ENCODE peak calls at places on chromosomes 13 and 19, in eight cellular contexts. N, J, T, X, P, R, L and A are unnamed samples.

GRCh38 chr13:20363604-20364003 is 131.5 kb upstream of the GJB6 start:
- DNase-seq in J (no peak), R (no peak), T (no peak), N (no peak), X (no peak), L (no peak), P (no peak), A (no peak)

GRCh38 chr13:104799152-104799551 is 1732.9 kb upstream of the SLC10A2 start:
- DNase-seq in N (no peak), L (no peak), T (no peak), X (no peak), R (no peak), J (no peak), P (no peak), A (no peak)

GRCh38 chr19:35449347-35450043 is 1.4 kb downstream of the FFAR2 start:
- DNase-seq in X (peak; percentile 42), T (no peak), R (no peak), P (no peak), J (no peak), L (no peak), N (no peak), A (peak; percentile 61)

GRCh38 chr13:98411617-98412310 is 165.1 kb downstream of the STK24 start:
- DNase-seq in N (peak; percentile 34), L (peak; percentile 10), P (peak; percentile 20), J (no peak), X (no peak), R (peak; percentile 19), T (no peak), A (no peak)

GRCh38 chr13:107999751-108000150 is 215.6 kb downstream of the LIG4 start:
- DNase-seq in T (no peak), N (no peak), P (no peak), J (no peak), R (no peak), X (no peak), L (no peak), A (no peak)

GRCh38 chr13:49444517-49445395 is 682 bp downstream of the SETDB2 start:
- DNase-seq in X (peak; percentile 68), N (no peak), R (peak; percentile 17), L (no peak), J (peak; percentile 61), T (peak; percentile 39), P (peak; percentile 35), A (peak; percentile 74)

GRCh38 chr13:37598572-37598971 is at the start of gene POSTN:
- DNase-seq in L (no peak), P (no peak), N (no peak), J (no peak), T (no peak), R (no peak), X (no peak), A (no peak)

GRCh38 chr13:80399340-80400163 is 58.6 kb upstream of the SPRY2 start:
- DNase-seq in N (no peak), L (no peak), T (no peak), X (no peak), J (peak; percentile 49), P (peak; percentile 23), R (no peak), A (peak; percentile 26)

GRCh38 chr13:35621989-35622388 is 145.5 kb upstream of the MAB21L1 start:
- DNase-seq in L (no peak), T (no peak), P (no peak), R (peak; percentile 5), J (no peak), N (no peak), X (no peak), A (no peak)

GRCh38 chr13:78875792-78876580 is 217.0 kb upstream of the OBI1 start:
- DNase-seq in J (no peak), T (peak; percentile 67), N (no peak), R (peak; percentile 20), X (no peak), L (no peak), P (no peak), A (no peak)

GRCh38 chr13:48437381-48437780 is 24.5 kb upstream of the LPAR6 start:
- DNase-seq in T (no peak), L (peak; percentile 29), N (peak; percentile 45), R (no peak), P (peak; percentile 21), J (no peak), X (peak; percentile 16), A (no peak)

GRCh38 chr19:13902993-13903555 is 2.8 kb downstream of the BRME1 start:
- DNase-seq in R (peak; percentile 59), T (peak; percentile 65), L (no peak), X (peak; percentile 45), P (no peak), N (no peak), J (no peak), A (no peak)

GRCh38 chr19:50875795-50876422 is 2.7 kb downstream of the KLK2 start:
- DNase-seq in T (no peak), P (no peak), L (no peak), X (no peak), N (no peak), J (no peak), R (no peak), A (no peak)

GRCh38 chr19:44747739-44748425 is 626 bp upstream of the BCL3 start:
- DNase-seq in P (peak; percentile 84), L (peak; percentile 66), X (peak; percentile 70), J (peak; percentile 68), N (no peak), T (peak; percentile 71), R (peak; percentile 6), A (peak; percentile 87)

GRCh38 chr19:16435999-16436650 is 35.6 kb downstream of the EPS15L1 start:
- DNase-seq in J (no peak), L (no peak), P (no peak), R (no peak), N (no peak), X (no peak), T (no peak), A (no peak)

GRCh38 chr19:38658462-38659306 is 11.2 kb downstream of the ACTN4 start:
- DNase-seq in L (peak; percentile 67), P (peak; percentile 56), T (no peak), N (no peak), J (no peak), X (peak; percentile 70), R (no peak), A (peak; percentile 91)

GRCh38 chr19:35722461-35722860 is 4.7 kb downstream of the KMT2B start:
- DNase-seq in L (no peak), R (no peak), X (no peak), T (no peak), J (no peak), P (no peak), N (no peak), A (no peak)

GRCh38 chr13:23074054-23074805 is 106.5 kb upstream of the SGCG start:
- DNase-seq in L (no peak), P (no peak), R (no peak), X (no peak), J (no peak), N (no peak), T (no peak), A (peak; percentile 3)

GRCh38 chr13:99495478-99496321 is 5.6 kb upstream of the TM9SF2 start:
- DNase-seq in T (no peak), J (no peak), N (no peak), R (peak; percentile 13), L (no peak), X (no peak), P (no peak), A (peak; percentile 58)

GRCh38 chr13:46022476-46022875 is 30.1 kb downstream of the ZC3H13 start:
- DNase-seq in N (no peak), T (no peak), X (no peak), J (no peak), P (no peak), L (no peak), R (no peak), A (no peak)

DNA sequence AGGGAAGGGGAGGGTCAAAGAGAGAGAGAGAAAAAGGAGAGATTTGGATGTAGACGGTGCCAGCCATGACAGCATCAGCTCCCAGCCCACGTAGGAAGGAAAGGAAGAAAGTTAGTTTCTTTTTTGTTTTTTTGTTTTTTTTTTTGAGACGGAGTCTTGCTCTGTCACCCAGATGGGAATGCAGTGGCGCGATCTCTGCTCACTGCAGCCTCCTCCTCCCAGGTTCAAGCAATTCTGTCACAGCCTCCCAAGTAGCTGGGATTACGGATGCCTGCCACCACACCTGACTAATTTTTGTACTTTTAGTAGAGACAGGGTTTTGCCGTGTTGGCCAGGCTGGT is 27.6 kb downstream of the ELL start:
- DNase-seq in N (no peak), T (no peak), X (no peak), R (no peak), L (no peak), J (no peak), P (no peak), A (no peak)
- H3K4me1 ChIP-seq in N (peaks cover 4% of the 10 kb centered on the region), T (no peaks in the 10 kb centered on the region), X (peaks cover 20% of the 10 kb centered on the region), R (peaks cover 11% of the 10 kb centered on the region), L (peaks cover 61% of the 10 kb centered on the region), J (peaks cover 86% of the 10 kb centered on the region), P (peaks cover 46% of the 10 kb centered on the region), A (peaks cover 14% of the 10 kb centered on the region)

GRCh38 chr19:58351558-58351878 is 1.8 kb downstream of the A1BG start:
- DNase-seq in L (no peak), P (no peak), X (no peak), N (no peak), T (no peak), J (no peak), R (no peak), A (no peak)
- H3K4me1 ChIP-seq in L (peaks cover 18% of the 10 kb centered on the region), P (peaks cover 11% of the 10 kb centered on the region), X (peaks cover 8% of the 10 kb centered on the region), N (no peaks in the 10 kb centered on the region), T (no peaks in the 10 kb centered on the region), J (peaks cover 19% of the 10 kb centered on the region), R (peaks cover 31% of the 10 kb centered on the region), A (no peaks in the 10 kb centered on the region)

DNA sequence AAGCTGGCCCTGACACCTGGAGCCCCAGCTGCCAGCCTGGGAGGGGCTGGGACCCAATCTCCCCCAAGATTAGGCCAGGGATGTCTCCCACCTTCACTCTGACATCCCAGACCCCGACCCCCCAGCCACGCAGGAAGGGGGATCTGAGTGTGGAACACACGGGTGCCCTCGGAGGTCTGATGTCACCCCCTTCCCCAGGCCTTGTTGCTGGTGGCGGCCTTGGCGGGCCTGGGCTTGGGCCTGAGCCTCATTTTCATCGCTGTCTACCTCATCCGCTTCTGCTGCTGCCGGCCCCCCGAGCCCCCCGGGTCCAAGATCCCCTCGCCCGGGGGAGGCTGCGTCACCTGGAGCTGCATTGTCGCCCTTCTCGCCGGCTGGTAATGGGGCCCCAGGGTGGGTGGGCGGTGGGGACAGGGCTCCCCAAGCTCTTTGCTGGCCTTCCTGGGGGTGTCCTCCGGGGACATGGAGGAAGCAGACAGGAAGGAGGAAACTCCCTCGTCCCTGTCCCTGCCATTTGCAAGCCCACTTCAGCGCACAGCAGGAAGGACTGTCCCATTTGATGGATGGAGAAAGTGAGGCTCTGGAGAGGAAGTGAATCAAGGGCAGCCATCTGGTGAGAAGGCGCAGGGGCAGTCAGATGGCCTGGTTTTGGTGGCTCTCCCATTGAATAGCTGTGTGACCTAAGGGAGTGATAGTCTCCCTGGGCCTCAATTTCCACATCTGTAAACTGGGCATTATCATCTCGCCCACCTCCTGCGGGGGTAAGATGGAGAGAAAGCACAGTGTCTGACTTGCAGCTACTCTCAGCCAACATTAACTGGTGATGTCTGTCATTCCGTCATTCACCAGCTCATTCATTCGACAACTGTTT is 3.9 kb downstream of the TTYH1 start:
- DNase-seq in T (no peak), R (no peak), P (no peak), L (no peak), N (no peak), X (no peak), J (no peak), A (no peak)
- H3K4me1 ChIP-seq in T (peaks cover 37% of the 10 kb centered on the region), R (no peaks in the 10 kb centered on the region), P (no peaks in the 10 kb centered on the region), L (peaks cover 20% of the 10 kb centered on the region), N (no peaks in the 10 kb centered on the region), X (peaks cover 4% of the 10 kb centered on the region), J (peaks cover 12% of the 10 kb centered on the region), A (no peaks in the 10 kb centered on the region)

DNA sequence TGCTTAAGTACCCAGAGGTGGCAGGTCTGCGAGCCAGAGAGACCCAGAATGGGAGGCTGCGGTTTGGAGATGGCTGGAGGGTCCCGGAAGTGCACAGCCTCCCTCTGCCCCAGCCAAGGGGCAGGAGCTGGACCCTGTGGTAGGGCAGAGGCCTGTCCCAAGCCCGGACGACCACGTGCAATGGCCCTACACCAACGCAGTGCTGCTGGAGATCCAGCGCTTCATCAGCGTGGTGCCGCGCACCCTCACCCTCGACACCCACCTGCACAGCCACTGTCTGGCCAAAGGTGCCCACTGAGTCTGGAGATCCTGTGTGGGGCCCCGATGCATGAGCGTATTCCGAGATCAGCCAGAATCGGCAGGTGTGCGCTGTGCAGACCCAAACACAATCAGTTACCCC is 22.8 kb downstream of the CYP2F1 start:
- DNase-seq in J (no peak), L (no peak), P (no peak), X (no peak), R (no peak), N (no peak), T (no peak), A (no peak)
- H3K4me1 ChIP-seq in J (peaks cover 8% of the 10 kb centered on the region), L (peaks cover 8% of the 10 kb centered on the region), P (no peaks in the 10 kb centered on the region), X (no peaks in the 10 kb centered on the region), R (no peaks in the 10 kb centered on the region), N (no peaks in the 10 kb centered on the region), T (no peaks in the 10 kb centered on the region), A (no peaks in the 10 kb centered on the region)